ENCODE peak calls at places on chromosomes 13 and 19, in nine cellular contexts. One of them, this sample, is unnamed. For H3K36me3, the result is how much of the 10 kb centered on the place peaks cover.

GRCh38 chr19:18855647-18856384 is 24.1 kb downstream of the UPF1 start:
- DNase-seq in left ventricle myocardium inferior: no peak
- DNase-seq in stomach: no peak
- DNase-seq in prostate gland: no peak
- DNase-seq in fibroblast of lung: no peak
- DNase-seq in tibial artery: no peak
- DNase-seq in colonic mucosa: no peak
- DNase-seq in cardiac muscle cell: no peak
- DNase-seq in aorta: no peak
- DNase-seq in this sample: no peak

GRCh38 chr19:15672580-15673175 is at the start of gene CYP4F12:
- DNase-seq in prostate gland: peak
- DNase-seq in cardiac muscle cell: peak
- DNase-seq in tibial artery: peak
- DNase-seq in colonic mucosa: peak
- DNase-seq in fibroblast of lung: no peak
- DNase-seq in left ventricle myocardium inferior: peak
- DNase-seq in stomach: peak
- DNase-seq in aorta: peak
- DNase-seq in this sample: peak

GRCh38 chr19:6260912-6261636 is 18.7 kb downstream of the MLLT1 start:
- DNase-seq in colonic mucosa: no peak
- DNase-seq in stomach: peak
- DNase-seq in tibial artery: no peak
- DNase-seq in left ventricle myocardium inferior: no peak
- DNase-seq in prostate gland: no peak
- DNase-seq in aorta: peak
- DNase-seq in fibroblast of lung: no peak
- DNase-seq in cardiac muscle cell: no peak
- DNase-seq in this sample: no peak

GRCh38 chr19:41521860-41522555 is 54.0 kb upstream of the CEACAM21 start:
- DNase-seq in cardiac muscle cell: no peak
- DNase-seq in fibroblast of lung: no peak
- DNase-seq in tibial artery: no peak
- DNase-seq in colonic mucosa: no peak
- DNase-seq in prostate gland: no peak
- DNase-seq in aorta: peak
- DNase-seq in stomach: no peak
- DNase-seq in left ventricle myocardium inferior: no peak
- DNase-seq in this sample: no peak

GRCh38 chr19:45262570-45262969 is 11.5 kb downstream of the MARK4 start:
- DNase-seq in tibial artery: no peak
- DNase-seq in cardiac muscle cell: no peak
- DNase-seq in aorta: no peak
- DNase-seq in prostate gland: no peak
- DNase-seq in left ventricle myocardium inferior: no peak
- DNase-seq in fibroblast of lung: no peak
- DNase-seq in colonic mucosa: no peak
- DNase-seq in stomach: no peak
- DNase-seq in this sample: no peak

GRCh38 chr13:34076943-34077703 is 259.2 kb downstream of the RFC3 start:
- DNase-seq in tibial artery: no peak
- DNase-seq in aorta: no peak
- DNase-seq in fibroblast of lung: peak
- DNase-seq in left ventricle myocardium inferior: no peak
- DNase-seq in prostate gland: no peak
- DNase-seq in stomach: no peak
- DNase-seq in cardiac muscle cell: peak
- DNase-seq in colonic mucosa: no peak
- DNase-seq in this sample: no peak

GRCh38 chr19:34960103-34960805 is 3.8 kb downstream of the ZNF792 start:
- DNase-seq in aorta: no peak
- DNase-seq in colonic mucosa: no peak
- DNase-seq in tibial artery: no peak
- DNase-seq in left ventricle myocardium inferior: no peak
- DNase-seq in stomach: no peak
- DNase-seq in fibroblast of lung: peak
- DNase-seq in cardiac muscle cell: peak
- DNase-seq in prostate gland: no peak
- DNase-seq in this sample: no peak

GRCh38 chr13:38348890-38349289 is 761 bp upstream of the UFM1 start:
- DNase-seq in fibroblast of lung: peak
- DNase-seq in colonic mucosa: peak
- DNase-seq in prostate gland: peak
- DNase-seq in left ventricle myocardium inferior: no peak
- DNase-seq in tibial artery: no peak
- DNase-seq in cardiac muscle cell: no peak
- DNase-seq in stomach: no peak
- DNase-seq in aorta: no peak
- DNase-seq in this sample: no peak

GRCh38 chr19:3380829-3381228 is 14.4 kb downstream of the NFIC start:
- DNase-seq in aorta: no peak
- DNase-seq in colonic mucosa: no peak
- DNase-seq in stomach: no peak
- DNase-seq in prostate gland: no peak
- DNase-seq in fibroblast of lung: no peak
- DNase-seq in tibial artery: no peak
- DNase-seq in left ventricle myocardium inferior: no peak
- DNase-seq in cardiac muscle cell: no peak
- DNase-seq in this sample: no peak

GRCh38 chr19:3381701-3382372 is 15.5 kb downstream of the NFIC start:
- DNase-seq in left ventricle myocardium inferior: no peak
- DNase-seq in aorta: no peak
- DNase-seq in cardiac muscle cell: no peak
- DNase-seq in prostate gland: no peak
- DNase-seq in fibroblast of lung: no peak
- DNase-seq in stomach: no peak
- DNase-seq in colonic mucosa: no peak
- DNase-seq in tibial artery: no peak
- DNase-seq in this sample: no peak

GRCh38 chr19:3378352-3379146 is 12.2 kb downstream of the NFIC start:
- DNase-seq in fibroblast of lung: no peak
- DNase-seq in tibial artery: no peak
- DNase-seq in left ventricle myocardium inferior: no peak
- DNase-seq in prostate gland: no peak
- DNase-seq in colonic mucosa: no peak
- DNase-seq in cardiac muscle cell: no peak
- DNase-seq in aorta: no peak
- DNase-seq in stomach: no peak
- DNase-seq in this sample: no peak

GRCh38 chr19:3383121-3383722 is 16.8 kb downstream of the NFIC start:
- DNase-seq in prostate gland: no peak
- DNase-seq in fibroblast of lung: no peak
- DNase-seq in colonic mucosa: peak
- DNase-seq in cardiac muscle cell: no peak
- DNase-seq in stomach: no peak
- DNase-seq in left ventricle myocardium inferior: peak
- DNase-seq in tibial artery: peak
- DNase-seq in aorta: no peak
- DNase-seq in this sample: no peak

DNA sequence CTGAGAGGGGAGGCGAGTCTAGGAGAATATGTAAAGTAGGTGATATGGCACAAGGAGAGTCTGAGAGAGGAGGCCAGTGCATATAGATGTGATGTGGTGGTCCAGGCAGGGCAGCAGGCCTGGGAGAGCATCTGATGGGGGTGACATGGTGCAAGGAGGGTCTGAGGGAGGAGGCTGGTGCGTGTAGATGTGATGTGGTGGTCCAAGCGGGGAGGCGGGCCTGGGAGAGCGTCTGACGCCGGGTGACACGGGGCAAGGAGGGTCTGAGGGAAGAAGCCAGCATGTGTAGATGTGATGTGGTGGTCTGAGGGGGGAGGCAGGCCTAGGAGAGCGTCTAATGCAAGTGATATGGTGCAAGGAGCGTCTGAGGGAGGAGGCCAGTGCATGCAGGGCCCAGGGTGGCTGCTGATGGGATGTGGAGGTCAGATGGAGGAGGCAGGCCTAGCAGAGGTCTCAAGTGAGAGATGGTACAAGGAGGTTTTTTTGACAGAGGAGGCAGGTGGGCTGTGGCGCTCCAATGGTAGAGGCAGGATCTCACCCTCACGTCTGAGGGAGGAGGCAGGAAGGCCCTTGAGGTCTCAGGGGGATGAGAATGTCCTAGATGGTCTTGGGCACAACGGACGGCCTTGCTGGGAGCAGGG is 16.2 kb downstream of the NFIC start:
- DNase-seq in left ventricle myocardium inferior: no peak
- DNase-seq in prostate gland: no peak
- DNase-seq in tibial artery: no peak
- DNase-seq in stomach: no peak
- DNase-seq in aorta: no peak
- DNase-seq in colonic mucosa: no peak
- DNase-seq in cardiac muscle cell: no peak
- DNase-seq in fibroblast of lung: no peak
- DNase-seq in this sample: no peak
- H3K27ac ChIP-seq in left ventricle myocardium inferior: peak
- H3K27ac ChIP-seq in prostate gland: peak
- H3K27ac ChIP-seq in tibial artery: peak
- H3K27ac ChIP-seq in stomach: no peak
- H3K27ac ChIP-seq in aorta: no peak
- H3K27ac ChIP-seq in colonic mucosa: no peak
- H3K27ac ChIP-seq in cardiac muscle cell: no peak
- H3K27ac ChIP-seq in fibroblast of lung: peak
- H3K27ac ChIP-seq in this sample: no peak

GRCh38 chr13:114029866-114030625 is 56.2 kb upstream of the C13orf46 start:
- DNase-seq in aorta: peak
- DNase-seq in fibroblast of lung: no peak
- DNase-seq in colonic mucosa: no peak
- DNase-seq in tibial artery: no peak
- DNase-seq in left ventricle myocardium inferior: no peak
- DNase-seq in cardiac muscle cell: no peak
- DNase-seq in prostate gland: no peak
- DNase-seq in stomach: no peak
- DNase-seq in this sample: no peak
- H3K36me3 ChIP-seq in aorta: under half
- H3K36me3 ChIP-seq in fibroblast of lung: under half
- H3K36me3 ChIP-seq in colonic mucosa: under half
- H3K36me3 ChIP-seq in tibial artery: under half
- H3K36me3 ChIP-seq in left ventricle myocardium inferior: under half
- H3K36me3 ChIP-seq in cardiac muscle cell: under half
- H3K36me3 ChIP-seq in prostate gland: under half
- H3K36me3 ChIP-seq in stomach: under half
- H3K36me3 ChIP-seq in this sample: under half

GRCh38 chr19:33476151-33476707 is 45.4 kb downstream of the PEPD start:
- DNase-seq in left ventricle myocardium inferior: no peak
- DNase-seq in aorta: peak
- DNase-seq in prostate gland: no peak
- DNase-seq in tibial artery: no peak
- DNase-seq in stomach: no peak
- DNase-seq in cardiac muscle cell: no peak
- DNase-seq in colonic mucosa: no peak
- DNase-seq in fibroblast of lung: no peak
- DNase-seq in this sample: no peak

GRCh38 chr19:33470686-33471085 is 50.9 kb downstream of the PEPD start:
- DNase-seq in colonic mucosa: no peak
- DNase-seq in prostate gland: no peak
- DNase-seq in aorta: peak
- DNase-seq in tibial artery: no peak
- DNase-seq in fibroblast of lung: no peak
- DNase-seq in stomach: no peak
- DNase-seq in cardiac muscle cell: no peak
- DNase-seq in left ventricle myocardium inferior: no peak
- DNase-seq in this sample: no peak

GRCh38 chr19:33471111-33471996 is 50.2 kb downstream of the PEPD start:
- DNase-seq in fibroblast of lung: no peak
- DNase-seq in tibial artery: no peak
- DNase-seq in left ventricle myocardium inferior: no peak
- DNase-seq in stomach: no peak
- DNase-seq in aorta: peak
- DNase-seq in cardiac muscle cell: no peak
- DNase-seq in colonic mucosa: no peak
- DNase-seq in prostate gland: no peak
- DNase-seq in this sample: peak

GRCh38 chr19:33472696-33473624 is 48.6 kb downstream of the PEPD start:
- DNase-seq in prostate gland: no peak
- DNase-seq in stomach: no peak
- DNase-seq in colonic mucosa: no peak
- DNase-seq in left ventricle myocardium inferior: no peak
- DNase-seq in tibial artery: no peak
- DNase-seq in aorta: peak
- DNase-seq in cardiac muscle cell: peak
- DNase-seq in fibroblast of lung: peak
- DNase-seq in this sample: no peak

DNA sequence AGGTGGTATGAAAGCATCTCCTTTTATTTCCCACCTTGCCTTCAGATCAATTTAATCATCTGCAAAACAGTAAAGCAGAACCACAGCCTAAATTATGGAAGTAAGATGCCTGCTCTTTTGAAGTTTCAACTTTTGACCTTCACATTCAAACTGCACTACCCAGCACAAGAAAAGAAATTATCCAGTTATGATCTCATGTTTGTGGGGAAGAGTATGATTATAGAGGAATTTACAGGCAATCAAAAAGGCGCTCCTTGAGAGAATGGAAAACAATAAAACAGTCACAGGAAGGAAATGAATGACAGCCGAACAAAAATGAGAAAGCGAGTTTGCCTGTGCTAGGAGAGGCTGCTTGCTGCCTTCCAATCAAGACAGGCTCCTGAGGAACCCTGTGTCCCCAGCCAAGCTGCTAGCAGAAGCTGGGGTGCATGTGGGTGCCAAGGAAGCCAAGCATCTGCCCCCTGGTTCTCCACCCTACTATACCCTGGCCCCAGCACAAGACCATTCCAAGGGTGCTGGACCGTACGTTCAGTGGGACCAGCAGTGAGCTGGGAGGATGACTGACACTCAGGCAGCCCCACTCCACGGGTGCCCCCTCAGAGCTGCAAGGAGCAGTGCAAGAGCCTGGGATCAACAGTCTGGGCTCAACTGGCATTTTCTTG is 47.8 kb downstream of the PEPD start:
- DNase-seq in tibial artery: no peak
- DNase-seq in stomach: no peak
- DNase-seq in colonic mucosa: no peak
- DNase-seq in left ventricle myocardium inferior: no peak
- DNase-seq in aorta: peak
- DNase-seq in cardiac muscle cell: peak
- DNase-seq in prostate gland: no peak
- DNase-seq in fibroblast of lung: peak
- DNase-seq in this sample: no peak
- H3K27ac ChIP-seq in tibial artery: no peak
- H3K27ac ChIP-seq in stomach: no peak
- H3K27ac ChIP-seq in colonic mucosa: no peak
- H3K27ac ChIP-seq in left ventricle myocardium inferior: no peak
- H3K27ac ChIP-seq in aorta: no peak
- H3K27ac ChIP-seq in cardiac muscle cell: no peak
- H3K27ac ChIP-seq in prostate gland: no peak
- H3K27ac ChIP-seq in fibroblast of lung: peak
- H3K27ac ChIP-seq in this sample: no peak

GRCh38 chr13:49985129-49985528 is 11.7 kb upstream of the TRIM13 start:
- DNase-seq in cardiac muscle cell: no peak
- DNase-seq in colonic mucosa: no peak
- DNase-seq in left ventricle myocardium inferior: no peak
- DNase-seq in fibroblast of lung: no peak
- DNase-seq in tibial artery: no peak
- DNase-seq in stomach: peak
- DNase-seq in prostate gland: peak
- DNase-seq in aorta: no peak
- DNase-seq in this sample: no peak

DNA sequence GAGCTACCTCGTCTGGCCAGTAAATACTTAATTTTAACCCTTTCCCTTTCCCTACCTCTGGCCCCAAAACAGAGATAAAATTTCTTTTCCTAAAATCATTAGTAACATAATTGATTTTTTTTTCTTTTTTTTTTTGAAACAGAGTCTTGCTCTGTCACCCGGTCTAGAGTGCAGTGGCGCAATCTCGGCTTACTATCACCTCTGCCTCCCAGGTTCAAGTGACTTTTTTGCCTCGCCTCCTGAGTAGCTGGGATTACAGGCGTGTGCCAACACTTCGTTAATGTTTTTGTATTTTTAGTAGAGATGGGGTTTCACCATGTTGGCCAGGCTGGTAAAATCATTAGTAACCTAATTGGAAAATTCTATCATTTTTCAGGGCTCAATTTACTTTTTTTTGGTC is 10.4 kb upstream of the TRIM13 start:
- DNase-seq in fibroblast of lung: no peak
- DNase-seq in colonic mucosa: no peak
- DNase-seq in prostate gland: no peak
- DNase-seq in tibial artery: no peak
- DNase-seq in stomach: no peak
- DNase-seq in left ventricle myocardium inferior: no peak
- DNase-seq in cardiac muscle cell: no peak
- DNase-seq in aorta: no peak
- DNase-seq in this sample: no peak
- H3K36me3 ChIP-seq in fibroblast of lung: under half
- H3K36me3 ChIP-seq in colonic mucosa: under half
- H3K36me3 ChIP-seq in prostate gland: under half
- H3K36me3 ChIP-seq in tibial artery: under half
- H3K36me3 ChIP-seq in stomach: under half
- H3K36me3 ChIP-seq in left ventricle myocardium inferior: under half
- H3K36me3 ChIP-seq in cardiac muscle cell: under half
- H3K36me3 ChIP-seq in aorta: under half
- H3K36me3 ChIP-seq in this sample: under half

This sample was measured in pancreas.